ENCODE peak calls at places on chromosomes 11 and 22, in five cellular contexts. One of them, this sample, is unnamed.

GRCh38 chr11:131628739-131629138 is 258.3 kb downstream of the NTM start:
- DNase-seq in H1: no peak
- DNase-seq in neuronal stem cell: no peak
- DNase-seq in mesenchymal stem cell: no peak
- DNase-seq in trophoblast cell: no peak
- DNase-seq in this sample: no peak

GRCh38 chr11:33449798-33450197 is 192.6 kb downstream of the HIPK3 start:
- DNase-seq in H1: no peak
- DNase-seq in neuronal stem cell: no peak
- DNase-seq in mesenchymal stem cell: no peak
- DNase-seq in trophoblast cell: peak; percentile 53
- DNase-seq in this sample: no peak

GRCh38 chr11:128474036-128474874 is 113.1 kb downstream of the ETS1 start:
- DNase-seq in H1: no peak
- DNase-seq in neuronal stem cell: no peak
- DNase-seq in mesenchymal stem cell: no peak
- DNase-seq in trophoblast cell: no peak
- DNase-seq in this sample: no peak

GRCh38 chr11:125263268-125263790 is 98.8 kb downstream of the PKNOX2 start:
- DNase-seq in H1: peak; percentile 87
- DNase-seq in neuronal stem cell: peak; percentile 94
- DNase-seq in mesenchymal stem cell: peak; percentile 100
- DNase-seq in trophoblast cell: peak; percentile 31
- DNase-seq in this sample: peak; percentile 94

GRCh38 chr22:33385611-33386010 is 327.4 kb upstream of the SYN3 start:
- DNase-seq in H1: no peak
- DNase-seq in neuronal stem cell: no peak
- DNase-seq in mesenchymal stem cell: no peak
- DNase-seq in trophoblast cell: no peak
- DNase-seq in this sample: no peak

GRCh38 chr22:45246060-45246985 is 5.6 kb upstream of the KIAA0930 start:
- DNase-seq in H1: no peak
- DNase-seq in neuronal stem cell: no peak
- DNase-seq in mesenchymal stem cell: peak; percentile 99
- DNase-seq in trophoblast cell: peak; percentile 96
- DNase-seq in this sample: no peak

GRCh38 chr11:57781529-57781943 is 19.9 kb downstream of the CTNND1 start:
- DNase-seq in H1: peak; percentile 68
- DNase-seq in neuronal stem cell: no peak
- DNase-seq in mesenchymal stem cell: peak; percentile 66
- DNase-seq in trophoblast cell: peak; percentile 86
- DNase-seq in this sample: peak; percentile 91

GRCh38 chr11:82872377-82873150 is 27.7 kb downstream of the PRCP start:
- DNase-seq in H1: no peak
- DNase-seq in neuronal stem cell: no peak
- DNase-seq in mesenchymal stem cell: no peak
- DNase-seq in trophoblast cell: no peak
- DNase-seq in this sample: no peak

GRCh38 chr11:97570636-97571035 is 1180.8 kb downstream of the JRKL start:
- DNase-seq in H1: no peak
- DNase-seq in neuronal stem cell: no peak
- DNase-seq in mesenchymal stem cell: no peak
- DNase-seq in trophoblast cell: no peak
- DNase-seq in this sample: no peak

GRCh38 chr11:62860835-62861563 is 19.7 kb upstream of the SLC3A2 start:
- DNase-seq in H1: no peak
- DNase-seq in neuronal stem cell: no peak
- DNase-seq in mesenchymal stem cell: no peak
- DNase-seq in trophoblast cell: no peak
- DNase-seq in this sample: no peak

GRCh38 chr11:76152086-76152658 is 54.1 kb downstream of the WNT11 start:
- DNase-seq in H1: peak; percentile 95
- DNase-seq in neuronal stem cell: peak; percentile 69
- DNase-seq in mesenchymal stem cell: peak; percentile 76
- DNase-seq in trophoblast cell: peak; percentile 94
- DNase-seq in this sample: peak; percentile 90

GRCh38 chr11:73189315-73189714 is 28.8 kb upstream of the P2RY2 start:
- DNase-seq in H1: no peak
- DNase-seq in neuronal stem cell: no peak
- DNase-seq in mesenchymal stem cell: no peak
- DNase-seq in trophoblast cell: no peak
- DNase-seq in this sample: no peak

GRCh38 chr11:115446214-115446613 is 58.0 kb downstream of the CADM1 start:
- DNase-seq in H1: no peak
- DNase-seq in neuronal stem cell: no peak
- DNase-seq in mesenchymal stem cell: no peak
- DNase-seq in trophoblast cell: no peak
- DNase-seq in this sample: no peak

GRCh38 chr11:47508595-47509555 is 44.1 kb downstream of the CELF1 start:
- DNase-seq in H1: no peak
- DNase-seq in neuronal stem cell: no peak
- DNase-seq in mesenchymal stem cell: no peak
- DNase-seq in trophoblast cell: no peak
- DNase-seq in this sample: no peak

GRCh38 chr22:38700271-38700788 is 413 bp downstream of the JOSD1 start:
- DNase-seq in H1: no peak
- DNase-seq in neuronal stem cell: no peak
- DNase-seq in mesenchymal stem cell: peak; percentile 71
- DNase-seq in trophoblast cell: peak; percentile 68
- DNase-seq in this sample: no peak

GRCh38 chr11:93444671-93445073 is 98.5 kb downstream of the SMCO4 start:
- DNase-seq in H1: peak; percentile 78
- DNase-seq in neuronal stem cell: peak; percentile 68
- DNase-seq in mesenchymal stem cell: no peak
- DNase-seq in trophoblast cell: no peak
- DNase-seq in this sample: peak; percentile 92

DNA sequence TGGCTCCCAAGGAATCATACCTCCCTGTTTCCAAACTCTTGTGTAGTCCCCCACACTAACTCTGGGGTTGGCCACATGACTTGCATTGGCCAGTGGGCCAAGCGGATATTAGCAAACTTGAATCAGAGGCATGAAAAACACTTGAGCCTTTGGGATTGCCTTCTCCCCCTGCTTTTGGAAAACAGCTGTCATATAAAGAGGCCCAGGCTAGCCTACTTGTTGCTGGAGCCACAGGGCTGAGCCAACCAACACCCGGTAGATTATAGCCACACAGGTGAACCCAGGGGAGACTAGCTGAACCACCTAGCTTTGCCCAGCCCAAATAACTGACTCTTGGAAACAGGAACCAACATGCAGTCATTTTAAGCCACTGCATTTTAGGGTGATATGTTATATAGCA is 354.8 kb downstream of the TENM4 start:
- DNase-seq in H1: no peak
- DNase-seq in neuronal stem cell: no peak
- DNase-seq in mesenchymal stem cell: no peak
- DNase-seq in trophoblast cell: no peak
- DNase-seq in this sample: no peak
- H2BK12ac ChIP-seq in H1: no peak overlapping the region
- H2BK12ac ChIP-seq in neuronal stem cell: no peak overlapping the region
- H2BK12ac ChIP-seq in mesenchymal stem cell: peak overlapping the region; percentile 25
- H2BK12ac ChIP-seq in trophoblast cell: peak overlapping the region; percentile 21
- H2BK12ac ChIP-seq in this sample: no peak overlapping the region

GRCh38 chr22:44071760-44072159 is 47.7 kb downstream of the PARVB start:
- DNase-seq in H1: no peak
- DNase-seq in neuronal stem cell: no peak
- DNase-seq in mesenchymal stem cell: no peak
- DNase-seq in trophoblast cell: no peak
- DNase-seq in this sample: no peak

GRCh38 chr22:44074286-44074984 is 50.3 kb downstream of the PARVB start:
- DNase-seq in H1: no peak
- DNase-seq in neuronal stem cell: no peak
- DNase-seq in mesenchymal stem cell: no peak
- DNase-seq in trophoblast cell: no peak
- DNase-seq in this sample: no peak

GRCh38 chr22:44080936-44081853 is 57.1 kb downstream of the PARVB start:
- DNase-seq in H1: peak; percentile 87
- DNase-seq in neuronal stem cell: peak; percentile 84
- DNase-seq in mesenchymal stem cell: peak; percentile 68
- DNase-seq in trophoblast cell: peak; percentile 28
- DNase-seq in this sample: peak; percentile 81

DNA sequence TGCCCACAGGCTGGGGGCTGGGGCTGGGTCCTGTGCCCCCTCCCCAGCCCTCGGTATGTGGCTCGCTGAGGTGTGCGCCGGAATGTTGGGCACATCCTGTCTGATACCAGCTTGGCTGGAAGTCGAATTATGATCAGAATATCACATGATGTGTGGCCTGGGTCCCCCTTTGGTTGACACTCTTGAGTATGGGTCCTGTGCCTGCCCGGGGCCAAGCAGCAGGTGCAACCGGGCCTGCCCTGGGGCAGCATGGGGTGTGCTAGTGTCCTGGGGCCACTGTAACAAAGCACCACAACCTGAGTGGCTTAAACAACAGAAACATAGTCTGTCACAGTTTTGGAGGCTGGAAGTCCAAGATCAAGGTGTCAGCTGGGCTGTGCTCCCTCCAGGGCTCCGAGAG is 52.7 kb downstream of the PARVB start:
- DNase-seq in H1: no peak
- DNase-seq in neuronal stem cell: no peak
- DNase-seq in mesenchymal stem cell: no peak
- DNase-seq in trophoblast cell: no peak
- DNase-seq in this sample: no peak
- H2BK12ac ChIP-seq in H1: no peak overlapping the region
- H2BK12ac ChIP-seq in neuronal stem cell: no peak overlapping the region
- H2BK12ac ChIP-seq in mesenchymal stem cell: no peak overlapping the region
- H2BK12ac ChIP-seq in trophoblast cell: no peak overlapping the region
- H2BK12ac ChIP-seq in this sample: no peak overlapping the region

GRCh38 chr11:116719102-116719501 is 53.7 kb downstream of the BUD13 start:
- DNase-seq in H1: no peak
- DNase-seq in neuronal stem cell: no peak
- DNase-seq in mesenchymal stem cell: no peak
- DNase-seq in trophoblast cell: no peak
- DNase-seq in this sample: no peak
- H2BK12ac ChIP-seq in H1: no peak overlapping the region
- H2BK12ac ChIP-seq in neuronal stem cell: no peak overlapping the region
- H2BK12ac ChIP-seq in mesenchymal stem cell: no peak overlapping the region
- H2BK12ac ChIP-seq in trophoblast cell: no peak overlapping the region
- H2BK12ac ChIP-seq in this sample: no peak overlapping the region

GRCh38 chr22:30097861-30098260 is 17.6 kb downstream of the HORMAD2 start:
- DNase-seq in H1: no peak
- DNase-seq in neuronal stem cell: no peak
- DNase-seq in mesenchymal stem cell: no peak
- DNase-seq in trophoblast cell: no peak
- DNase-seq in this sample: no peak

GRCh38 chr22:30092686-30093085 is 12.4 kb downstream of the HORMAD2 start:
- DNase-seq in H1: no peak
- DNase-seq in neuronal stem cell: no peak
- DNase-seq in mesenchymal stem cell: no peak
- DNase-seq in trophoblast cell: no peak
- DNase-seq in this sample: no peak

GRCh38 chr22:30089655-30089974 is 9.4 kb downstream of the HORMAD2 start:
- DNase-seq in H1: no peak
- DNase-seq in neuronal stem cell: no peak
- DNase-seq in mesenchymal stem cell: no peak
- DNase-seq in trophoblast cell: no peak
- DNase-seq in this sample: no peak

GRCh38 chr22:30094804-30095203 is 14.5 kb downstream of the HORMAD2 start:
- DNase-seq in H1: no peak
- DNase-seq in neuronal stem cell: no peak
- DNase-seq in mesenchymal stem cell: no peak
- DNase-seq in trophoblast cell: no peak
- DNase-seq in this sample: no peak
- H2BK12ac ChIP-seq in H1: no peak overlapping the region
- H2BK12ac ChIP-seq in neuronal stem cell: no peak overlapping the region
- H2BK12ac ChIP-seq in mesenchymal stem cell: no peak overlapping the region
- H2BK12ac ChIP-seq in trophoblast cell: no peak overlapping the region
- H2BK12ac ChIP-seq in this sample: no peak overlapping the region

GRCh38 chr11:11607772-11608171 is 14.0 kb downstream of the GALNT18 start:
- DNase-seq in H1: no peak
- DNase-seq in neuronal stem cell: no peak
- DNase-seq in mesenchymal stem cell: no peak
- DNase-seq in trophoblast cell: peak; percentile 75
- DNase-seq in this sample: no peak
- H2BK12ac ChIP-seq in H1: no peak overlapping the region
- H2BK12ac ChIP-seq in neuronal stem cell: no peak overlapping the region
- H2BK12ac ChIP-seq in mesenchymal stem cell: no peak overlapping the region
- H2BK12ac ChIP-seq in trophoblast cell: no peak overlapping the region
- H2BK12ac ChIP-seq in this sample: no peak overlapping the region